ENCODE peak calls at places on chromosome 22, in nine cellular contexts. One of them, this sample, is unnamed.

GRCh38 chr22:31647066-31647465 is 14.9 kb downstream of the PISD start:
- DNase-seq in endothelial cell of umbilical vein: no peak
- DNase-seq in esophagus squamous epithelium: no peak
- DNase-seq in transverse colon: no peak
- DNase-seq in HCT116: no peak
- DNase-seq in adrenal gland: no peak
- DNase-seq in heart left ventricle: no peak
- DNase-seq in A549: no peak
- DNase-seq in suprapubic skin: no peak
- DNase-seq in this sample: no peak

GRCh38 chr22:23315341-23315917 is 135.1 kb downstream of the BCR start:
- DNase-seq in adrenal gland: peak; percentile 47
- DNase-seq in esophagus squamous epithelium: no peak
- DNase-seq in endothelial cell of umbilical vein: peak; percentile 49
- DNase-seq in heart left ventricle: peak; percentile 45
- DNase-seq in HCT116: peak; percentile 23
- DNase-seq in suprapubic skin: peak; percentile 81
- DNase-seq in transverse colon: peak; percentile 78
- DNase-seq in A549: peak; percentile 13
- DNase-seq in this sample: peak; percentile 73

GRCh38 chr22:41674941-41675340 is 13.7 kb downstream of the SNU13 start:
- DNase-seq in heart left ventricle: no peak
- DNase-seq in adrenal gland: no peak
- DNase-seq in HCT116: no peak
- DNase-seq in A549: no peak
- DNase-seq in esophagus squamous epithelium: no peak
- DNase-seq in suprapubic skin: no peak
- DNase-seq in transverse colon: no peak
- DNase-seq in endothelial cell of umbilical vein: no peak
- DNase-seq in this sample: no peak

GRCh38 chr22:41838842-41839618 is 6.1 kb downstream of the SREBF2 start:
- DNase-seq in HCT116: no peak
- DNase-seq in esophagus squamous epithelium: no peak
- DNase-seq in heart left ventricle: no peak
- DNase-seq in endothelial cell of umbilical vein: no peak
- DNase-seq in transverse colon: no peak
- DNase-seq in A549: no peak
- DNase-seq in adrenal gland: no peak
- DNase-seq in suprapubic skin: no peak
- DNase-seq in this sample: no peak

GRCh38 chr22:39242809-39243442 is 1.9 kb downstream of the PDGFB start:
- DNase-seq in adrenal gland: no peak
- DNase-seq in endothelial cell of umbilical vein: no peak
- DNase-seq in esophagus squamous epithelium: no peak
- DNase-seq in suprapubic skin: no peak
- DNase-seq in A549: no peak
- DNase-seq in transverse colon: no peak
- DNase-seq in HCT116: no peak
- DNase-seq in heart left ventricle: no peak
- DNase-seq in this sample: peak; percentile 73

GRCh38 chr22:49968313-49968830 is 7.8 kb downstream of the PIM3 start:
- DNase-seq in A549: no peak
- DNase-seq in heart left ventricle: peak; percentile 7
- DNase-seq in endothelial cell of umbilical vein: no peak
- DNase-seq in suprapubic skin: peak; percentile 71
- DNase-seq in transverse colon: no peak
- DNase-seq in HCT116: no peak
- DNase-seq in adrenal gland: peak; percentile 40
- DNase-seq in esophagus squamous epithelium: no peak
- DNase-seq in this sample: peak; percentile 34

GRCh38 chr22:32534252-32535215 is 59.9 kb downstream of the FBXO7 start:
- DNase-seq in transverse colon: peak; percentile 39
- DNase-seq in heart left ventricle: peak; percentile 64
- DNase-seq in esophagus squamous epithelium: no peak
- DNase-seq in adrenal gland: peak; percentile 42
- DNase-seq in A549: no peak
- DNase-seq in HCT116: no peak
- DNase-seq in endothelial cell of umbilical vein: no peak
- DNase-seq in suprapubic skin: peak; percentile 70
- DNase-seq in this sample: peak; percentile 34

GRCh38 chr22:41305646-41306045 is 4.3 kb downstream of the ZC3H7B start:
- DNase-seq in A549: no peak
- DNase-seq in adrenal gland: peak; percentile 92
- DNase-seq in suprapubic skin: no peak
- DNase-seq in HCT116: no peak
- DNase-seq in heart left ventricle: no peak
- DNase-seq in endothelial cell of umbilical vein: peak; percentile 82
- DNase-seq in transverse colon: no peak
- DNase-seq in esophagus squamous epithelium: no peak
- DNase-seq in this sample: no peak

GRCh38 chr22:43521716-43522115 is 109.9 kb downstream of the MPPED1 start:
- DNase-seq in esophagus squamous epithelium: no peak
- DNase-seq in suprapubic skin: no peak
- DNase-seq in transverse colon: no peak
- DNase-seq in A549: peak; percentile 9
- DNase-seq in adrenal gland: no peak
- DNase-seq in heart left ventricle: no peak
- DNase-seq in endothelial cell of umbilical vein: no peak
- DNase-seq in HCT116: no peak
- DNase-seq in this sample: no peak

GRCh38 chr22:42180349-42180842 is 49.8 kb upstream of the CYP2D6 start:
- DNase-seq in transverse colon: peak; percentile 16
- DNase-seq in esophagus squamous epithelium: no peak
- DNase-seq in heart left ventricle: no peak
- DNase-seq in endothelial cell of umbilical vein: no peak
- DNase-seq in adrenal gland: peak; percentile 24
- DNase-seq in HCT116: no peak
- DNase-seq in A549: no peak
- DNase-seq in suprapubic skin: no peak
- DNase-seq in this sample: no peak

GRCh38 chr22:40491990-40492631 is 121.7 kb downstream of the SGSM3 start:
- DNase-seq in transverse colon: no peak
- DNase-seq in adrenal gland: no peak
- DNase-seq in A549: no peak
- DNase-seq in endothelial cell of umbilical vein: no peak
- DNase-seq in heart left ventricle: peak; percentile 37
- DNase-seq in esophagus squamous epithelium: no peak
- DNase-seq in HCT116: no peak
- DNase-seq in suprapubic skin: no peak
- DNase-seq in this sample: no peak

GRCh38 chr22:30984317-30984716 is 15.3 kb downstream of the TUG1 start:
- DNase-seq in adrenal gland: no peak
- DNase-seq in heart left ventricle: no peak
- DNase-seq in endothelial cell of umbilical vein: no peak
- DNase-seq in esophagus squamous epithelium: no peak
- DNase-seq in suprapubic skin: no peak
- DNase-seq in transverse colon: no peak
- DNase-seq in HCT116: no peak
- DNase-seq in A549: no peak
- DNase-seq in this sample: no peak

GRCh38 chr22:43796567-43796966 is 15.5 kb downstream of the EFCAB6 start:
- DNase-seq in adrenal gland: no peak
- DNase-seq in A549: no peak
- DNase-seq in heart left ventricle: no peak
- DNase-seq in transverse colon: no peak
- DNase-seq in endothelial cell of umbilical vein: no peak
- DNase-seq in suprapubic skin: no peak
- DNase-seq in esophagus squamous epithelium: no peak
- DNase-seq in HCT116: peak; percentile 6
- DNase-seq in this sample: no peak

GRCh38 chr22:31155425-31155824 is 4.6 kb upstream of the RNF185 start:
- DNase-seq in transverse colon: no peak
- DNase-seq in A549: no peak
- DNase-seq in suprapubic skin: no peak
- DNase-seq in esophagus squamous epithelium: no peak
- DNase-seq in adrenal gland: no peak
- DNase-seq in HCT116: no peak
- DNase-seq in endothelial cell of umbilical vein: peak; percentile 66
- DNase-seq in heart left ventricle: no peak
- DNase-seq in this sample: no peak

GRCh38 chr22:24952837-24953293 is 349 bp downstream of the KIAA1671 start:
- DNase-seq in suprapubic skin: peak; percentile 77
- DNase-seq in transverse colon: peak; percentile 71
- DNase-seq in esophagus squamous epithelium: no peak
- DNase-seq in heart left ventricle: peak; percentile 37
- DNase-seq in HCT116: peak; percentile 31
- DNase-seq in adrenal gland: peak; percentile 82
- DNase-seq in A549: peak; percentile 73
- DNase-seq in endothelial cell of umbilical vein: peak; percentile 86
- DNase-seq in this sample: peak; percentile 61

GRCh38 chr22:24951942-24952836 is at the start of gene KIAA1671:
- DNase-seq in HCT116: peak; percentile 53
- DNase-seq in heart left ventricle: peak; percentile 88
- DNase-seq in transverse colon: peak; percentile 91
- DNase-seq in adrenal gland: peak; percentile 91
- DNase-seq in esophagus squamous epithelium: no peak
- DNase-seq in endothelial cell of umbilical vein: peak; percentile 87
- DNase-seq in A549: peak; percentile 71
- DNase-seq in suprapubic skin: peak; percentile 89
- DNase-seq in this sample: peak; percentile 91

GRCh38 chr22:24954856-24955255 is 2.3 kb downstream of the KIAA1671 start:
- DNase-seq in A549: no peak
- DNase-seq in HCT116: no peak
- DNase-seq in endothelial cell of umbilical vein: no peak
- DNase-seq in adrenal gland: peak; percentile 62
- DNase-seq in heart left ventricle: no peak
- DNase-seq in esophagus squamous epithelium: no peak
- DNase-seq in suprapubic skin: no peak
- DNase-seq in transverse colon: no peak
- DNase-seq in this sample: no peak

GRCh38 chr22:24953294-24954113 is 988 bp downstream of the KIAA1671 start:
- DNase-seq in esophagus squamous epithelium: no peak
- DNase-seq in HCT116: no peak
- DNase-seq in suprapubic skin: no peak
- DNase-seq in transverse colon: peak; percentile 58
- DNase-seq in A549: no peak
- DNase-seq in heart left ventricle: peak; percentile 60
- DNase-seq in endothelial cell of umbilical vein: peak; percentile 27
- DNase-seq in adrenal gland: peak; percentile 60
- DNase-seq in this sample: peak; percentile 64

DNA sequence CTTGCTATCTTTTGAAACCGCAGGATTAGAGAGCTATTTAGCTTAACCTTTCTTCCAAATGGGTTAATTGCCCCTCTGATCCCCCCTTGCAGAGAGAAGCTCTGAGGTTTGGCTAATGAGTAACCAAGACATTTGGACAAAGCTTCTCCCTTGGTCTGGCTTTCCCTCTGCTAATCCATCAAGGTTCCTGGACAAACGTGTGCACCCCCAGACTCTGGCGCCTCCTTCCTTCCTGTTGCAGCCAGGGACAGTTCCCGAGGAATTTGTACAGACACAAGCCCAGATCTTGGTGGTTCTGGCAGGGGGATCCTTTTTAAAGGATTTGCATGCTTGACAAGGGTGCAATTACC is 1.6 kb downstream of the KIAA1671 start:
- DNase-seq in suprapubic skin: no peak
- DNase-seq in transverse colon: no peak
- DNase-seq in A549: no peak
- DNase-seq in adrenal gland: no peak
- DNase-seq in HCT116: no peak
- DNase-seq in endothelial cell of umbilical vein: peak; percentile 22
- DNase-seq in heart left ventricle: no peak
- DNase-seq in esophagus squamous epithelium: no peak
- DNase-seq in this sample: no peak
- H3K4me3 ChIP-seq in suprapubic skin: peak overlapping the region; percentile 86
- H3K4me3 ChIP-seq in transverse colon: no peak overlapping the region
- H3K4me3 ChIP-seq in A549: peak overlapping the region; percentile 67
- H3K4me3 ChIP-seq in adrenal gland: no peak overlapping the region
- H3K4me3 ChIP-seq in HCT116: peak overlapping the region; percentile 86
- H3K4me3 ChIP-seq in endothelial cell of umbilical vein: no peak overlapping the region
- H3K4me3 ChIP-seq in heart left ventricle: peak overlapping the region; percentile 71
- H3K4me3 ChIP-seq in esophagus squamous epithelium: peak overlapping the region; percentile 81
- H3K4me3 ChIP-seq in this sample: peak overlapping the region; percentile 79

GRCh38 chr22:21952586-21953571 is at the start of gene PPM1F:
- DNase-seq in endothelial cell of umbilical vein: peak; percentile 81
- DNase-seq in suprapubic skin: peak; percentile 88
- DNase-seq in transverse colon: peak; percentile 90
- DNase-seq in HCT116: no peak
- DNase-seq in adrenal gland: peak; percentile 79
- DNase-seq in A549: peak; percentile 51
- DNase-seq in esophagus squamous epithelium: peak; percentile 28
- DNase-seq in heart left ventricle: peak; percentile 90
- DNase-seq in this sample: peak; percentile 91
- TF ChIP-seq POLR2A in endothelial cell of umbilical vein: peak; percentile 89
- TF ChIP-seq POLR2A in suprapubic skin: no peak
- TF ChIP-seq POLR2A in transverse colon: no peak
- TF ChIP-seq POLR2A in HCT116: peak; percentile 47
- TF ChIP-seq POLR2A in adrenal gland: no peak
- TF ChIP-seq POLR2A in A549: peak; percentile 41
- TF ChIP-seq POLR2A in esophagus squamous epithelium: peak; percentile 52
- TF ChIP-seq POLR2A in heart left ventricle: no peak
- TF ChIP-seq POLR2A in this sample: no peak

GRCh38 chr22:20758688-20759087 is 15.2 kb upstream of the SERPIND1 start:
- DNase-seq in adrenal gland: no peak
- DNase-seq in HCT116: no peak
- DNase-seq in endothelial cell of umbilical vein: peak; percentile 15
- DNase-seq in esophagus squamous epithelium: no peak
- DNase-seq in transverse colon: no peak
- DNase-seq in suprapubic skin: no peak
- DNase-seq in heart left ventricle: no peak
- DNase-seq in A549: no peak
- DNase-seq in this sample: no peak
- TF ChIP-seq CTCF in adrenal gland: no peak
- TF ChIP-seq CTCF in HCT116: no peak
- TF ChIP-seq CTCF in endothelial cell of umbilical vein: no peak
- TF ChIP-seq CTCF in esophagus squamous epithelium: no peak
- TF ChIP-seq CTCF in transverse colon: no peak
- TF ChIP-seq CTCF in suprapubic skin: no peak
- TF ChIP-seq CTCF in heart left ventricle: no peak
- TF ChIP-seq CTCF in A549: peak; percentile 6
- TF ChIP-seq CTCF in this sample: no peak

DNA sequence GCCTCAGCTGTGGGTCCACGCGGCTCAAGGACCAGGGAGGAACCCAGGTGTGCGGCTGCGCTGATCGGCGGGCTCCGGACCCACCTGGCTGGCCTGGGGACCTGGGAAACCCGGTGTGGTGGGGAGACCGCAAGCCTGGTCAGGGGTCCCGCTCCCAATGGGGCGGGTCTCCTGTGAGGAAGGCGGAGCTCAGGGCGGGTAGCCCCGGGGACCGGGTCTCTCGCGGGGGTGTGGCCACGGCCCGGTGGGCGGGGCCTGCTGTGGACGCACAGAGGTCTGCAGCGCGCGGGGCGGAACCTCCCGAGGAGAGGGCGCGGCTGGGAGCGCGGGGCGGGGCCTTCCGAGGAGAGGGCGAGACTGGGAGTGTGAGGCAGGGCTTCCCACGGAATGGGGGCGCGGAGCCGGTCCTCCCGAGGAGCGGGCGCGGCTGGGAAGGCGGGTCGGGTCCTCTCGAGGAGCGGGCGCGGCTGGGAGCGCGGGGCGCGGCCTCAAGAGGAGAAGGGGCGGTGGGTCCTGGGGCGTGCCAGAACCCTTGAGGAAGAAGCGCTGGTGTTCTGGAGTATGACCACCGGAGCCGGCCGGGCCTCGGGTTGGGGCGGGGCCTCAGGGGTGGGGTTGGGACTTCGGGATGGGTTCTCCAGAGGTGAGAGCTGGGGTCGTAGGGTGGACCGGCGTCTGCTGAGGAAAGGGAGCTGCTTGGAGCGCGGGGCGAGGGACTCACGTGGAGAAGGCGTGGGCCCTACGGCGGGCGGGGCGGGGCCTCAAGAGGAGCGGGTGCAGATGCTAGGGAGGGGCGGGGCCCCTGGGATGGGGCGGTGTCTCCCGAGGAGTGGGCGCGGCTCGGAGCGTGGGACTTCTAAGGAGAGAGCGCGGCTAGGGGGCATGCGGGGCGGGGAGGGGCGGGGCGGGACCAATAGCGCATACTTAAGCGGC is 20.8 kb downstream of the DGCR6L start:
- DNase-seq in transverse colon: peak; percentile 90
- DNase-seq in adrenal gland: peak; percentile 76
- DNase-seq in HCT116: peak; percentile 71
- DNase-seq in suprapubic skin: peak; percentile 91
- DNase-seq in A549: peak; percentile 35
- DNase-seq in endothelial cell of umbilical vein: peak; percentile 68
- DNase-seq in heart left ventricle: peak; percentile 82
- DNase-seq in esophagus squamous epithelium: peak; percentile 21
- DNase-seq in this sample: peak; percentile 90
- H3K4me3 ChIP-seq in transverse colon: peak overlapping the region; percentile 54
- H3K4me3 ChIP-seq in adrenal gland: no peak overlapping the region
- H3K4me3 ChIP-seq in HCT116: peak overlapping the region; percentile 57
- H3K4me3 ChIP-seq in suprapubic skin: peak overlapping the region; percentile 75
- H3K4me3 ChIP-seq in A549: peak overlapping the region; percentile 72
- H3K4me3 ChIP-seq in endothelial cell of umbilical vein: peak overlapping the region; percentile 62
- H3K4me3 ChIP-seq in heart left ventricle: peak overlapping the region; percentile 62
- H3K4me3 ChIP-seq in esophagus squamous epithelium: peak overlapping the region; percentile 42
- H3K4me3 ChIP-seq in this sample: peak overlapping the region; percentile 62